ENCODE peak calls at places on chromosome 21, in nine cellular contexts. V is activated CD4-positive, alpha-beta T cell treated with anti-CD3 and anti-CD28 coated beads, Interleukin-2, amount 50 U/mL, for 24 hours; E is mesothelial cell of epicardium; Y is heart right ventricle; A is HCT116; F is heart left ventricle; Z is NCI-H460; M is upper lobe of right lung; W is stimulated activated CD8-positive, alpha-beta memory T cell treated with anti-CD3 and anti-CD28 coated beads, Interleukin-2, amount 100 ng/mL, for 48 hours. G is an unnamed sample.

GRCh38 chr21:43195131-43196021 is 26.6 kb downstream of the CRYAA start:
- DNase-seq in V (no peak), E (no peak), Y (peak; percentile 71), A (no peak), F (peak; percentile 86), Z (no peak), M (peak; percentile 61), W (no peak), G (no peak)

GRCh38 chr21:15729674-15730483 is at the start of gene USP25:
- DNase-seq in V (peak; percentile 71), E (peak; percentile 54), Y (peak; percentile 95), A (peak; percentile 43), F (peak; percentile 97), Z (peak; percentile 64), M (peak; percentile 97), W (peak; percentile 73), G (peak; percentile 57)

GRCh38 chr21:29168874-29169273 is 38.4 kb downstream of the MAP3K7CL start:
- DNase-seq in V (no peak), E (no peak), Y (no peak), A (peak; percentile 75), F (no peak), Z (peak; percentile 72), M (no peak), W (no peak), G (no peak)

GRCh38 chr21:42302292-42302650 is 12.9 kb downstream of the TFF3 start:
- DNase-seq in V (no peak), E (no peak), Y (no peak), A (no peak), F (no peak), Z (no peak), M (no peak), W (no peak), G (peak; percentile 38)

GRCh38 chr21:18155508-18156193 is 89.0 kb upstream of the CHODL start:
- DNase-seq in V (no peak), E (no peak), Y (no peak), A (no peak), F (no peak), Z (no peak), M (no peak), W (no peak), G (no peak)

GRCh38 chr21:34992736-34993135 is 56.4 kb downstream of the RUNX1 start:
- DNase-seq in V (no peak), E (no peak), Y (peak; percentile 15), A (no peak), F (no peak), Z (no peak), M (no peak), W (no peak), G (no peak)

GRCh38 chr21:31416465-31416864 is 72.4 kb upstream of the TIAM1 start:
- DNase-seq in V (no peak), E (no peak), Y (no peak), A (no peak), F (no peak), Z (no peak), M (no peak), W (no peak), G (no peak)

GRCh38 chr21:14267071-14267470 is 51.1 kb downstream of the RBM11 start:
- DNase-seq in V (no peak), E (no peak), Y (no peak), A (no peak), F (no peak), Z (no peak), M (no peak), W (no peak), G (no peak)